ENCODE peak calls at places on chromosomes 7 and 10, in eight cellular contexts. O, H, Q, P, F, V, A and L are unnamed samples.

GRCh38 chr10:116785867-116786266 is 43.5 kb upstream of the HSPA12A start:
- DNase-seq in V (no peak), Q (no peak), F (no peak), A (no peak), O (no peak), H (no peak), P (no peak), L (no peak)

GRCh38 chr7:21253740-21254687 is 173.9 kb upstream of the SP4 start:
- DNase-seq in Q (no peak), V (no peak), A (no peak), P (peak), O (peak), H (peak), F (no peak), L (peak)

GRCh38 chr10:43648392-43649148 is at the start of gene ZNF32:
- DNase-seq in O (peak), H (peak), A (peak), V (no peak), Q (peak), P (peak), F (peak), L (peak)

GRCh38 chr10:79176949-79177602 is 108.3 kb downstream of the ZMIZ1 start:
- DNase-seq in P (no peak), Q (no peak), F (no peak), A (no peak), O (no peak), V (no peak), H (no peak), L (peak)

GRCh38 chr7:35797311-35797710 is 3.5 kb upstream of the SEPTIN7 start:
- DNase-seq in V (no peak), Q (no peak), A (no peak), O (no peak), P (no peak), F (no peak), H (no peak), L (no peak)

GRCh38 chr7:29955075-29955792 is 34.4 kb downstream of the SCRN1 start:
- DNase-seq in F (no peak), O (no peak), H (no peak), V (no peak), Q (no peak), A (no peak), P (no peak), L (no peak)

GRCh38 chr7:98251251-98251843 is 685 bp downstream of the TECPR1 start:
- DNase-seq in P (no peak), O (no peak), H (no peak), A (no peak), Q (peak), V (no peak), F (no peak), L (no peak)

GRCh38 chr7:107150375-107151073 is 18.3 kb upstream of the HBP1 start:
- DNase-seq in O (peak), P (peak), Q (peak), H (peak), F (peak), A (peak), V (peak), L (peak)

GRCh38 chr7:103658055-103659010 is 212.3 kb upstream of the SLC26A5 start:
- DNase-seq in F (no peak), O (no peak), V (no peak), Q (no peak), H (no peak), P (no peak), A (no peak), L (no peak)

GRCh38 chr7:99837649-99838361 is 10.0 kb downstream of the CYP3A43 start:
- DNase-seq in H (no peak), A (no peak), V (no peak), P (no peak), F (no peak), Q (no peak), O (no peak), L (no peak)
- TF ChIP-seq CTCF in H (peak), A (no peak), V (no peak), P (peak), F (no peak), Q (no peak), O (no peak), L (no peak)

GRCh38 chr10:127357265-127357664 is 160.9 kb upstream of the INSYN2A start:
- DNase-seq in P (no peak), V (no peak), F (no peak), O (no peak), Q (no peak), A (no peak), H (no peak), L (no peak)

GRCh38 chr10:127353544-127353943 is 157.2 kb upstream of the INSYN2A start:
- DNase-seq in A (no peak), V (no peak), F (no peak), Q (no peak), O (no peak), H (no peak), P (no peak), L (no peak)

GRCh38 chr10:127349737-127350136 is 153.3 kb upstream of the INSYN2A start:
- DNase-seq in H (no peak), V (no peak), F (peak), O (no peak), Q (no peak), P (no peak), A (no peak), L (no peak)

GRCh38 chr10:127354255-127354654 is 157.9 kb upstream of the INSYN2A start:
- DNase-seq in F (no peak), V (no peak), A (no peak), O (no peak), H (no peak), Q (no peak), P (no peak), L (no peak)

GRCh38 chr10:127354992-127355391 is 158.6 kb upstream of the INSYN2A start:
- DNase-seq in A (no peak), Q (no peak), V (no peak), H (no peak), F (no peak), P (no peak), O (no peak), L (no peak)
- TF ChIP-seq CTCF in A (no peak), Q (no peak), V (no peak), H (peak), F (peak), P (no peak), O (peak), L (no peak)

GRCh38 chr10:26627320-26627719 is 70.2 kb upstream of the PDSS1 start:
- DNase-seq in F (no peak), H (no peak), O (no peak), Q (no peak), A (no peak), V (no peak), P (no peak), L (no peak)
- TF ChIP-seq CTCF in F (no peak), H (no peak), O (peak), Q (no peak), A (no peak), V (no peak), P (no peak), L (no peak)

GRCh38 chr10:68333058-68333395 is 299 bp upstream of the PBLD start:
- DNase-seq in P (no peak), V (no peak), O (no peak), F (no peak), A (no peak), Q (no peak), H (no peak), L (no peak)
- TF ChIP-seq CTCF in P (no peak), V (no peak), O (no peak), F (no peak), A (no peak), Q (no peak), H (no peak), L (no peak)

GRCh38 chr10:11345224-11346054 is 266.0 kb downstream of the USP6NL start:
- DNase-seq in F (no peak), Q (no peak), V (no peak), P (no peak), H (no peak), O (no peak), A (no peak), L (peak)
- TF ChIP-seq CTCF in F (no peak), Q (no peak), V (no peak), P (no peak), H (peak), O (no peak), A (no peak), L (no peak)

GRCh38 chr7:17991866-17992648 is 35.6 kb downstream of the PRPS1L1 start:
- DNase-seq in Q (no peak), A (no peak), H (no peak), O (no peak), V (no peak), P (peak), F (no peak), L (peak)
- TF ChIP-seq CTCF in Q (no peak), A (no peak), H (peak), O (no peak), V (no peak), P (no peak), F (peak), L (peak)